ENCODE peak calls at places on chromosomes 1 and 21, in five cellular contexts. F is body of pancreas, N is endothelial cell of umbilical vein, E is tibial nerve, G is adrenal gland. A is an unnamed sample.

GRCh38 chr1:60989745-60990718 is 92.3 kb upstream of the NFIA start:
- DNase-seq in F (no peak), N (peak), E (peak), G (peak), A (no peak)

GRCh38 chr21:39105836-39106235 is 77.4 kb downstream of the PSMG1 start:
- DNase-seq in F (no peak), N (no peak), E (no peak), G (no peak), A (no peak)

GRCh38 chr1:181219938-181220337 is 131.4 kb downstream of the IER5 start:
- DNase-seq in F (no peak), N (no peak), E (no peak), G (no peak), A (no peak)

GRCh38 chr1:47059376-47059775 is 7.7 kb upstream of the CYP4Z1 start:
- DNase-seq in F (no peak), N (no peak), E (no peak), G (no peak), A (no peak)

GRCh38 chr1:95888877-95889799 is 655.1 kb downstream of the RWDD3 start:
- DNase-seq in F (no peak), N (peak), E (no peak), G (no peak), A (no peak)

GRCh38 chr1:222314839-222315238 is 233.1 kb downstream of the HHIPL2 start:
- DNase-seq in F (no peak), N (no peak), E (no peak), G (no peak), A (no peak)

GRCh38 chr1:54249798-54250497 is 50.0 kb downstream of the MRPL37 start:
- DNase-seq in F (no peak), N (peak), E (peak), G (peak), A (no peak)

GRCh38 chr1:66367369-66367768 is 166.6 kb upstream of the SGIP1 start:
- DNase-seq in F (no peak), N (no peak), E (no peak), G (no peak), A (no peak)

GRCh38 chr21:42666918-42667317 is 13.5 kb downstream of the PDE9A start:
- DNase-seq in F (no peak), N (no peak), E (no peak), G (no peak), A (no peak)

GRCh38 chr1:33074193-33074945 is 6.6 kb upstream of the AZIN2 start:
- DNase-seq in F (no peak), N (no peak), E (no peak), G (no peak), A (no peak)

GRCh38 chr1:7810395-7810794 is 26.3 kb downstream of the PER3 start:
- DNase-seq in F (no peak), N (peak), E (no peak), G (peak), A (peak)

DNA sequence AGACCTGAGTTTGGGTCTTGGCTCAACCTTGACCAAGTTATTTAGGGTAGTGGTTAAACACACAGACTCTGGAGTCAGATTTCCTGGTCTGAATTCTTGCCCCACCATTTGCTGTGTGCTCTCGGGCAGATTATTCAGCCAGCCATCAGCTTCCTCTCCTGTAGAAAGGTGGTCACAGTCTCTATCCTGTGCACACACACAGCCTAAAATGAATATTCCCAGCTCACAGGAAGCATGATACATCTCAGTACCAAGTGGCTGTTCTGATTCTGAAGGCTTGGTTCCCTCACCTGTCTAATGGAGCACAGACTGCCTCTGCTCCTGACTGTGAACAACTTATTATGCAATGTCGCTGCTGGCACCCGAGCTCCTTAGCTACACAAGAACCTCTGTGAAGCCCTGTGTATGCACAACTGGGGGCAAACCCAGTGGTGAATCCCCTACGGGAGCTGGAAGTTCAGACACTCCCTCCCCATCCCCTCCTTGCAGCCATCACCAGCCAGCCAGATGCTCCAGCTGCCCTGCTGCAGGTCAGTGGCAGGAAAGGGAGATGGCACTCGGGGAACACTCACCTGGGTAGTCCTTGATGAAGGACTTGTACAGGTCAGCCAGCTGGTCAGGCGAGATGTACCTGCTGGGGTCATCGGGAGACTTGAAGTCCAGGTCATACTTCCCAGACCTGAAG is 13.6 kb downstream of the ENO1 start:
- DNase-seq in F (no peak), N (no peak), E (no peak), G (no peak), A (no peak)
- TF ChIP-seq POLR2A in F (no peak), N (no peak), E (no peak), G (no peak), A (no peak)

GRCh38 chr1:243849089-243850012 is 692 bp downstream of the AKT3 start:
- DNase-seq in F (peak), N (peak), E (peak), G (peak), A (peak)
- TF ChIP-seq POLR2A in F (peak), N (no peak), E (no peak), G (no peak), A (no peak)

DNA sequence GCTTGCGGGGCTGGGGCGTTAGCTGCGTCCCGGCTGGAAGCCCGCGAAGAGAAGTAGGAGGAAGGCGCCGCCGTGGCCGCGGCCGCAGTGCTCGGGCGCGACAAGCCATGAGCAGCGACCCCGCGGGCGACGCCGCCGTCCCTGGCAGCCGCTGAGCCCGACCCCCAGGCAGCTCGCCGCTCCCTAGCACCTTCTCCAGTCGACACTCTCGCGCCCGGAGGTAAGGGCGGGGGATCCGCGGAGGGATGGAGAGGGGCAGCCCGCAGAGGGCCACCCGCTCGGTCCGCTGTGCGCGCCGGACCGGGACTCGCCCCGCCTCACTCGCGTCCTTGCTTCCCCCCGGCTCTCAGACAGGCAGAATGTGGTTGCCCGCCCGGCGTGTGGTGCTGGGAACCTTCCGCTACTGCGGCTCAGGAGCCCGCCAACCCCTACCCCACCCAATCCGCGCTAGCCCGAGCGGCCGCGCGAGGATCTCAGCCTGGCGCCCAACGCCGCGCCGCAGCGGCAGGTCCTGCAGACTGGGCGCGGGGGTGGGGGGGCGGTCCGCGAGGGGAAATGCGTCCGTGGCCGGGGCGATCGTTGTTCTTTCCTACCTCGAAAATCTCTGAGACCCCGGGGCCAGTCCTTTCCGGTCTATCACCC is at the start of gene LRRC8C:
- DNase-seq in F (peak), N (no peak), E (no peak), G (peak), A (peak)
- TF ChIP-seq POLR2A in F (no peak), N (peak), E (peak), G (no peak), A (peak)

DNA sequence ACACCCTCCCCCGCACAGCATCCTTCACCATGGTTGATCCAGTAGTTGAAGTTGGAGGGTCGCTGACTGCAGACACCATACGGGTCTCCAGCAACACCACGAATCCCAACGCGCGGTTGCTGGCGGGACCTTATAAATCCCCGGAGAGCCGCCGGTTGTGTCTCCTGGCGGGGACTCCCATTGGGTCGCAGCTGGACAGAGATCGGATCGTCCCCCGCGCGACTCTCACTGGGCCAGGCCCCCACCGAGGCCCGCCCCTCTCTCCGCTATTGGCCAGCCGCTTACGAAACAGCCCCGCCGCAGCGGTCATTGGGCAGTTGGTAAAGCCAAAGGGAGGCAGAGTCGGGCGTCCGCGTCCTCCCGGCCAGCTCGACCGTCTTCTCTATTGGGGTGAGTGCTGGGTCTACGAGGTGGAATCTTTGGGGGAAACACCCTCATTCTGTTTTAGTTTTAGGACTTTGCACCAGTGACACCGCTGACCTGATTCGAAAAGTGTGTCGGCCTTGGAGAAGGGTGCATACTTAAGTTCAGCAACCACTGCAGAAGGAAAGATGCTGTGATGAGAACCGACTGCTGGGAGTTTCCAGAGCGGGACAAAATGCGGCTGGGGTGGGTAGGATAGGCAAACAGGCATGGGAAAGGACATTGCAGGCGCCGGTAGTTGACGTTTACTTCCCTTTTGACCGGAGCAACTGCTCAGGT is 27.4 kb downstream of the RABIF start:
- DNase-seq in F (peak), N (peak), E (peak), G (peak), A (peak)
- TF ChIP-seq POLR2A in F (no peak), N (no peak), E (peak), G (no peak), A (no peak)